ENCODE peak calls at places on chromosomes 5 and 9, in seven cellular contexts. O, Q, D, C, K, N and I are unnamed samples. For H3K36me3, the result is how much of the 10 kb centered on the place peaks cover.

GRCh38 chr9:130845254-130845653 is 10.2 kb downstream of the ABL1 start:
- DNase-seq in O (no peak), Q (no peak), D (no peak), C (no peak), K (no peak), N (no peak), I (no peak)

GRCh38 chr9:19127881-19128719 is 808 bp upstream of the PLIN2 start:
- DNase-seq in O (peak), Q (peak), D (peak), C (peak), K (no peak), N (no peak), I (peak)

GRCh38 chr9:124363326-124364096 is 51.7 kb downstream of the PSMB7 start:
- DNase-seq in O (no peak), Q (no peak), D (no peak), C (no peak), K (no peak), N (no peak), I (no peak)

GRCh38 chr9:124015091-124015660 is 3.6 kb downstream of the LHX2 start:
- DNase-seq in O (no peak), Q (no peak), D (no peak), C (no peak), K (no peak), N (no peak), I (no peak)

GRCh38 chr5:178324481-178325310 is 92.1 kb upstream of the PHYKPL start:
- DNase-seq in O (no peak), Q (peak), D (peak), C (no peak), K (no peak), N (no peak), I (no peak)

GRCh38 chr9:107176701-107177100 is 106.4 kb upstream of the RAD23B start:
- DNase-seq in O (no peak), Q (no peak), D (no peak), C (no peak), K (no peak), N (no peak), I (no peak)

GRCh38 chr9:116580853-116581252 is 106.3 kb upstream of the TRIM32 start:
- DNase-seq in O (no peak), Q (no peak), D (no peak), C (no peak), K (no peak), N (no peak), I (no peak)

GRCh38 chr5:97276721-97277120 is 93.7 kb upstream of the RIOK2 start:
- DNase-seq in O (no peak), Q (no peak), D (no peak), C (no peak), K (peak), N (no peak), I (no peak)

GRCh38 chr9:132546148-132547051 is 36.0 kb upstream of the BARHL1 start:
- DNase-seq in O (no peak), Q (peak), D (peak), C (peak), K (no peak), N (no peak), I (peak)

GRCh38 chr9:2043881-2044462 is 28.8 kb downstream of the SMARCA2 start:
- DNase-seq in O (no peak), Q (no peak), D (no peak), C (no peak), K (no peak), N (no peak), I (peak)

GRCh38 chr9:86633904-86634303 is 279.7 kb upstream of the TUT7 start:
- DNase-seq in O (no peak), Q (no peak), D (no peak), C (no peak), K (no peak), N (no peak), I (no peak)
- H3K4me3 ChIP-seq in O (no peak), Q (no peak), D (no peak), C (no peak), K (no peak), N (no peak), I (no peak)

DNA sequence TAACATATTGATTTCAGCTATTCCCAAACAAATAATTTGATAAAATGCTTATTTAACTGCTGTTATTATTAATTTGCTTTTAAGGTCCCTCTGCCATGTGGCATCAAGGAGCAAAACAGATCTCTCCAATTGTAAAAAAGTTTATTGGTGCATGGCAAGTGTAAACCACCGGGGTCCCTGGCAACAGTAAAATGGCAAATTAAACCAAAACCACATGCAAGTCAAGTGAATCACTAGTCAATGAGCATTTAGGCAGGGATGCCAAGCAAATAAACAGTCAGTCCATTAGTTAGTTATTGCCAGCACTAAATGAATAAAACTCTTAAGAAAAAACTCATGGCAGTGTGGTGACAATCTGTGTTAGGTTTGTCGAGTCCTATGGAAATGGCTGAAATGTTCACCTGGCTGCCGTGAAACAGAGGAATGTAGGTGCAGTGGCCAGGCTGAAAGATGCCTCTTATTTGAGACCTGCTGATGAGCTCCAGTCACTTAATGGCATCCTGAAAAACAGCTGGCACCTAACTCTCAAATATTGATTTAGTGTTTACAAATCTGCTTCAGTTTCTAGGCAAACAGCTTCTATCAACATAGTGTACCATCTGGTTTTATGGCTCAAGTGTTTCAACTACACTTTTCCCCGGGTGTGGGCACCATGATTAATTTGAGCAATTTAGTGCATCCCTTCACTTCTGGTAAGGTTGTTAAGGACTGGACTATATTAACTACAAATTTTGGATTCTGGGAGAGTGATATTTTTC is 296.5 kb upstream of the ITGA1 start:
- DNase-seq in O (no peak), Q (no peak), D (no peak), C (no peak), K (no peak), N (no peak), I (no peak)
- TF ChIP-seq CTCF in O (no peak), Q (no peak), D (no peak), C (no peak), K (no peak), N (no peak), I (no peak)

GRCh38 chr9:135103001-135103446 is 15.6 kb downstream of the OLFM1 start:
- DNase-seq in O (no peak), Q (no peak), D (peak), C (no peak), K (no peak), N (no peak), I (peak)
- H3K36me3 ChIP-seq in O (under half), Q (under half), D (under half), C (under half), K (under half), N (under half), I (under half)

DNA sequence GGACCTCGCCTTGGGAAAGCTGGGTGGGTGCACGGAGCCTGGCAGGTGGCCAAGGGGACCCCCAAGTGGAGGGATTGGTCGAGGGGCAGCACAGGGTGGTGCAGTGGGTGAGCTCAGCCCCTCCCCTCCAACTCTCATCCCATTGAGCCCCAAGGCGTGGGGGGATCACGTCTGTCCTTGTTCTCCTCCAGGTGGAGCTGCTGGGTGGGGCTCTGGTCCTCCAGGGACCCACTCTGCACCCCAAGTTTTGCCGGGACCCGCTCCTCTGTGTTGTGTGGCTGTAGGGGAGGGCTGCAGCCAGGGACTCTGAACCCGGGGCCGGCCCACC is 3.6 kb upstream of the FUT7 start:
- DNase-seq in O (no peak), Q (no peak), D (no peak), C (no peak), K (no peak), N (no peak), I (no peak)
- H3K4me3 ChIP-seq in O (no peak), Q (no peak), D (no peak), C (no peak), K (no peak), N (peak), I (no peak)

GRCh38 chr5:16464664-16465543 is 696 bp downstream of the ZNF622 start:
- DNase-seq in O (no peak), Q (peak), D (no peak), C (no peak), K (no peak), N (no peak), I (no peak)
- TF ChIP-seq CTCF in O (no peak), Q (no peak), D (no peak), C (peak), K (no peak), N (no peak), I (no peak)

GRCh38 chr9:136492978-136493522 is 10.2 kb upstream of the SEC16A start:
- DNase-seq in O (no peak), Q (no peak), D (no peak), C (no peak), K (no peak), N (no peak), I (no peak)

GRCh38 chr9:136495401-136495800 is 12.6 kb upstream of the SEC16A start:
- DNase-seq in O (no peak), Q (no peak), D (no peak), C (no peak), K (no peak), N (no peak), I (no peak)

GRCh38 chr9:136494531-136495215 is 11.8 kb upstream of the SEC16A start:
- DNase-seq in O (no peak), Q (no peak), D (no peak), C (no peak), K (no peak), N (no peak), I (peak)

GRCh38 chr9:136493567-136493971 is 10.7 kb upstream of the SEC16A start:
- DNase-seq in O (no peak), Q (no peak), D (no peak), C (no peak), K (no peak), N (no peak), I (no peak)

GRCh38 chr9:136494012-136494411 is 11.2 kb upstream of the SEC16A start:
- DNase-seq in O (no peak), Q (no peak), D (no peak), C (no peak), K (no peak), N (no peak), I (no peak)
- H3K36me3 ChIP-seq in O (under half), Q (under half), D (under half), C (under half), K (under half), N (under half), I (under half)

GRCh38 chr5:1748845-1749244 is 50.8 kb downstream of the MRPL36 start:
- DNase-seq in O (no peak), Q (peak), D (no peak), C (peak), K (no peak), N (no peak), I (no peak)
- H3K4me3 ChIP-seq in O (no peak), Q (no peak), D (no peak), C (no peak), K (no peak), N (no peak), I (no peak)

DNA sequence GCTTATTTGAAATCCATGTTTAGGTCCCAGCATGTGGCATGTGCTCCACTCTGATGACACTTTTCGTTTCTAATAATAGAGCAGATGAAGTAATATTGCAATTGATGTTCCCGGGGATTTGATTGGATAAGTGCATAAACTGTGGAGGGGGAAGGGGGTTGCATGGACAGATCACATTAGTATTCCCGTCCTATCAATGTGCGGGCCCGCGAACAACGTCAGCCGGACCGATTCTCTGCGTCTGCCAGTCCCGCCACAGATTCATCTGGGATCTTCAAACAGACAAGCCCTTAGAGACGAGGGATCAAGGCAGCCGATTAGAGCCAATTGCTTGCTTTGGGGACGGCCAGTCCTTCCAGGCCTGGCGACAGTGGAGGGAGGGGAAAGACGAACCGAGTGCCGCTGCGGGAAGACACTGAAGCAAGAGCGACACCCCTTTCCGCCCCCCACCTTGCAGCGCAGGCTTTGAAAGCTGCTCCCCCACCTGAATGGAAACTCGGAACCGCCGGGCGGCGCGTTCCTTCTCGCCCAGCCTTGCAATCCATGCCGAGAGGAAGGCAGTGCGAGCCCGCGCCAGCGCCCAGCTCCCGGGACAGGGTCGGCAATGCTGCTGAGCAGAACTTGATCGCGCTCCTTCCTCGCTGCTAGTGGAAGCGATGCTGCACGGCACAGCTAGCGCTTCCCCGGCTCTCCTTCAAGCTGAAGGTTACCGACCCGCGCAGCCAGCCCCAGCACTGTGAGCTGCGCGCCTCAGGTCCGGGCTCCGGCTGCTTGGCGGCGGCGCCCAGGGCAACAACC is at the start of gene RGS7BP:
- DNase-seq in O (no peak), Q (peak), D (peak), C (peak), K (peak), N (no peak), I (peak)
- TF ChIP-seq CTCF in O (no peak), Q (no peak), D (no peak), C (no peak), K (no peak), N (no peak), I (no peak)

GRCh38 chr5:150394103-150394502 is 18.6 kb downstream of the CD74 start:
- DNase-seq in O (no peak), Q (no peak), D (no peak), C (no peak), K (peak), N (no peak), I (no peak)
- H3K36me3 ChIP-seq in O (under half), Q (under half), D (under half), C (under half), K (under half), N (under half), I (under half)